ENCODE peak calls at places on chromosomes 16 and 17, in seven cellular contexts. N, A, Z, F, X, T and S are unnamed samples.

GRCh38 chr17:74921045-74921681 is 1.9 kb downstream of the USH1G start:
- DNase-seq in T (no peak), N (peak), X (no peak), Z (no peak), F (no peak), A (no peak), S (no peak)

GRCh38 chr17:7878234-7878633 is 10.4 kb upstream of the CHD3 start:
- DNase-seq in F (no peak), Z (no peak), T (no peak), A (no peak), X (no peak), N (no peak), S (no peak)

GRCh38 chr16:81444448-81445121 is at the start of gene CMIP:
- DNase-seq in X (peak), N (peak), A (peak), T (peak), Z (peak), F (peak), S (peak)

GRCh38 chr17:29549169-29549935 is 17.5 kb downstream of the ABHD15 start:
- DNase-seq in A (no peak), Z (no peak), N (no peak), X (peak), T (no peak), F (no peak), S (no peak)

GRCh38 chr17:58310511-58311428 is 17.8 kb downstream of the TSPOAP1 start:
- DNase-seq in Z (no peak), T (no peak), N (no peak), X (peak), A (no peak), F (no peak), S (peak)

GRCh38 chr16:51394401-51394800 is 243.3 kb upstream of the SALL1 start:
- DNase-seq in T (no peak), A (no peak), N (no peak), Z (no peak), X (no peak), F (no peak), S (no peak)

GRCh38 chr17:77363821-77364361 is 223.1 kb downstream of the SEC14L1 start:
- DNase-seq in X (peak), A (peak), T (no peak), Z (no peak), N (peak), F (no peak), S (no peak)

GRCh38 chr17:57440522-57441269 is 184.4 kb downstream of the MSI2 start:
- DNase-seq in T (peak), F (peak), Z (peak), X (peak), A (peak), N (peak), S (peak)

GRCh38 chr16:51198349-51198748 is 47.3 kb upstream of the SALL1 start:
- DNase-seq in T (no peak), Z (no peak), N (no peak), A (no peak), X (no peak), F (no peak), S (no peak)

GRCh38 chr17:49889500-49889899 is 41.6 kb upstream of the TAC4 start:
- DNase-seq in T (no peak), A (no peak), F (no peak), Z (no peak), N (no peak), X (no peak), S (no peak)

GRCh38 chr17:28343491-28343932 is 8.0 kb downstream of the TNFAIP1 start:
- DNase-seq in N (no peak), Z (no peak), A (no peak), T (no peak), X (no peak), F (no peak), S (no peak)

GRCh38 chr17:54948380-54948779 is 20.1 kb downstream of the COX11 start:
- DNase-seq in T (no peak), X (no peak), N (no peak), Z (peak), F (no peak), A (no peak), S (no peak)

GRCh38 chr16:54152362-54153239 is 134.0 kb downstream of the IRX3 start:
- DNase-seq in T (no peak), F (no peak), X (no peak), N (no peak), A (no peak), Z (no peak), S (no peak)

GRCh38 chr17:37358098-37358829 is 17.5 kb upstream of the C17orf78 start:
- DNase-seq in X (peak), N (peak), Z (peak), A (peak), T (no peak), F (peak), S (peak)

GRCh38 chr16:78522327-78522726 is 422.9 kb downstream of the WWOX start:
- DNase-seq in T (no peak), N (no peak), F (no peak), A (no peak), Z (no peak), X (no peak), S (no peak)

GRCh38 chr16:78528265-78528664 is 428.8 kb downstream of the WWOX start:
- DNase-seq in N (no peak), A (no peak), F (no peak), Z (no peak), T (no peak), X (no peak), S (no peak)

GRCh38 chr17:77619851-77620250 is 338.7 kb upstream of the TNRC6C start:
- DNase-seq in Z (peak), X (no peak), N (no peak), A (peak), T (no peak), F (no peak), S (no peak)

GRCh38 chr17:42266462-42266861 is 9.7 kb downstream of the STAT5B start:
- DNase-seq in N (no peak), Z (no peak), A (no peak), X (no peak), F (no peak), T (no peak), S (no peak)

GRCh38 chr17:70829876-70830275 is 660.5 kb downstream of the KCNJ2 start:
- DNase-seq in T (no peak), F (no peak), X (no peak), A (no peak), N (no peak), Z (no peak), S (no peak)

GRCh38 chr17:79354173-79354820 is 256.6 kb downstream of the RBFOX3 start:
- DNase-seq in T (no peak), A (no peak), F (no peak), X (no peak), N (no peak), Z (no peak), S (no peak)
- TF ChIP-seq EP300 in T (no peak), A (no peak), F (no peak), X (no peak), N (no peak), Z (no peak), S (no peak)

GRCh38 chr17:27265333-27265732 is 28.6 kb upstream of the WSB1 start:
- DNase-seq in F (no peak), Z (peak), N (no peak), A (no peak), T (no peak), X (no peak), S (no peak)
- TF ChIP-seq EP300 in F (no peak), Z (no peak), N (no peak), A (no peak), T (peak), X (no peak), S (no peak)

DNA sequence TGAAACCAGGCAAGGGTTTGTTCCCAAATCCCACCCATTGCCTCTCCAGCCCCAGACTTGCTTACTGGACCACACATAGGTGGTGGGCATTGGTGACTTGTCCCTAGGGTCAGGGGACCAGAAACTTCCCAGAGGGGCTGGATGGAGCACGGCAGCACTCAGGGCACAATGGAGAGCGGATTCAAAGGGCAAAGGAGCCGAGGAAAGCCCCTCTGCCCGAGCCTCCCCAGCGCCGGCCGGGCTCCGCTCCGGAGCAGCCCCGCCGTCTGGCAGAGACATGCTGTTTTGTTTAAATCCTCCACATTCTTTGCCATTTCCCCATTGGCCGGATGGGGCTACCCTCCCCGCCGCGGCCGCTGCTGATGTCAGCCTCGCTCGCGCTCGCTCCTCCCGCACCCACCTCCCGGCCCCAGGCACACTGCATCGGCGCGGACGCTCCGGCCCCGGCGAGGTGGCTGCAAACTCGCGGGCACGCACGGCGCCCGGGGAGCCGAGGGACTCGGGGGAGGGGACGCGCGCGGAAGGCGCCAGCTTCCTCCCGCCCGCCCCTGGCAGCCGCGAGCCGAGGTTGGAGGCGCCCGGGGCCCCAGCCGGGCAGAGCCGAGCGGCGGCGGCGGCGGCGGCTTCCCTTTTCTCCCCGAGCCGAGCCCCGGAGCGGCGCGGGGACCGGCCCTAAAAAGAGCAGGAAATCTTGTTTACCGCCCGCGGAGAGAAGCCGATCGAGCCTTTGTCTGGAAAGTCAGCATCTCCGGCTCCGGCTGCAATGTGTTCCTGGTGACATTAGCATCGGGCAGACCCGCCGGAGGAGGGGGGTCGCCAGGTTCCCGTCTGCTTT is at the start of gene PITPNC1:
- DNase-seq in T (peak), X (peak), Z (peak), A (peak), F (peak), N (peak), S (peak)
- TF ChIP-seq EP300 in T (peak), X (no peak), Z (no peak), A (no peak), F (no peak), N (no peak), S (no peak)

DNA sequence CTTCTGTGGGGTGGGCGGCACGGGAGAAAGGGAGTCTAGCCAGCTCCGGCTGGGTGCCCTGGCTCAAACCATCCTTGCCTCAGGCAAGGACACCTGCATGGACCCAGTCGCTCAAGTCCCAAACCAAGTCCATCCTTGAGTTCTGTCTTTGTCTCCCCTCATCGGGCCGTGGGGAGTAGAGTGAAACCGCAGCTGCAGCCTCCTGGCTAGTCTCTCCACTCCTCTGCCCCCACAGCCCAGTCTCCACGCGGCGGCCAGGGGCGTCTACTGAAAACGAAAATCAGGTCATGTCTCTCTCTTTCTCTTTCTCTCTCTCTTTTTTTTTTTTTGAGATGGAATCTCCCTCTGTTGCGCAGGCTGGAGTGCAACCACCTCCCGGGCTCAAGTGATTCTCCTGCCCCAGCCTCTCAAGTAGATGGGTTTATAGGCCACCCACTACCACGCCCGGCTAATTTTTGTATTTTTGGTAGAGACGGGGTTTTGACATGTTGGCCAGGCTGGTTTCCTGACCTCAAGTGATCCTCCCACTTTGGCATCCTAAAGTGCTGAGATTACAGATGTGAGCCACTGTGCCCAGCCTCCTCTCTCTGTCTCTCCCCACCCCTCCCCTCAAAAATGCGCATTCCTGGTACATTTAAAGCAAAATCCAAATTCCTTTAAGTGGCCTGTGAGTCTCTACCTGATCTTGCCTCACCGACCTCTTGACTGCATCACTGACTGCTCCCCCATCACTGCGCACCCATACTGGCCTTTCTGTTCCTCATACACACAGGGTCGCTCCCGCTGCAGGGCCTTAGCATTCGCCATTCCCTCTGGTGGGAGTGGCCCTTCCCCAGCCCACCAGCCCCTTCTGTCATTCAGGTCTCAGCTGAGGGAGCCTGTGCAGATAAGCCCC is 17.7 kb upstream of the RMI2 start:
- DNase-seq in T (no peak), F (peak), Z (no peak), X (no peak), A (no peak), N (no peak), S (no peak)
- TF ChIP-seq EP300 in T (no peak), F (no peak), Z (no peak), X (no peak), A (no peak), N (no peak), S (no peak)

DNA sequence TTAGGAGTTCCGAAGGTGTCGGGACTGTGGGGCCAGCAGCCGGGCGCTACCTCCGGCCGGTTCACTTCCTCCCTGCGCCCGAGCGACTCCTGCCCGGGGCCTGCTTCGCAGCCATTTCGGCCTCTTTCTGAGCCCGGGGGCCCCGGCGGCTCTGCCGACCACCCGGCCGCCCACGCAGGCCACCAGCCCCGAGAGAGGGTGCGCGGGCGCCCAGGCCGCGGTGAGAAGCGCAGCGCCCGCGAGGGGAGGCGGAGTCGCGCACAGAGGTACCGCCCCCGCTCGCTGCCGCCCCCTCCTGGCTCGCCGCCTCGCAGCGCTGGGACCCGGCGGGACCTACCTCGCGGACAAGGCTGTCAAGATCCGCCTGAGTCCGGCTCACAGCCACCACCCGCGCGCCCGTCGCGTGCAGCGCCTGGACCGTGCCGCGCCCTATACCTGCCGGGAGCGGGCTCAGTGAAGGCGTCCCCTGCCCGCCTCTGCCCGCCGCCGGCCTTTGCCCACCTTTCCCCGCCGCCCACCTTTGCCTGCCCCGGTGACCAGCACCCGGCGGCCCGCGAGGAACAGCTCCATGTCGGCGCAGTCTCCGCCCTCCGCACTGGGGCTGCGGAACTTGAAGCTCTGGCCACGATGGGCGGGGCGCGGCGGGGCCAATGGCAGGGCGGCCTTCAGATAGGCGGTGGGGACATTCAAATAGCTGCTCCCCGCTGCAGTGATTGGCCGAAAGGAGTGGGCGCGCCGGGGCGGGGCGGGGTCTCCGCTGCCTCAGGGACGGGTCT is at the start of gene DCXR:
- DNase-seq in Z (peak), F (peak), T (peak), A (peak), N (peak), X (peak), S (peak)
- TF ChIP-seq EP300 in Z (peak), F (no peak), T (peak), A (no peak), N (no peak), X (no peak), S (no peak)

DNA sequence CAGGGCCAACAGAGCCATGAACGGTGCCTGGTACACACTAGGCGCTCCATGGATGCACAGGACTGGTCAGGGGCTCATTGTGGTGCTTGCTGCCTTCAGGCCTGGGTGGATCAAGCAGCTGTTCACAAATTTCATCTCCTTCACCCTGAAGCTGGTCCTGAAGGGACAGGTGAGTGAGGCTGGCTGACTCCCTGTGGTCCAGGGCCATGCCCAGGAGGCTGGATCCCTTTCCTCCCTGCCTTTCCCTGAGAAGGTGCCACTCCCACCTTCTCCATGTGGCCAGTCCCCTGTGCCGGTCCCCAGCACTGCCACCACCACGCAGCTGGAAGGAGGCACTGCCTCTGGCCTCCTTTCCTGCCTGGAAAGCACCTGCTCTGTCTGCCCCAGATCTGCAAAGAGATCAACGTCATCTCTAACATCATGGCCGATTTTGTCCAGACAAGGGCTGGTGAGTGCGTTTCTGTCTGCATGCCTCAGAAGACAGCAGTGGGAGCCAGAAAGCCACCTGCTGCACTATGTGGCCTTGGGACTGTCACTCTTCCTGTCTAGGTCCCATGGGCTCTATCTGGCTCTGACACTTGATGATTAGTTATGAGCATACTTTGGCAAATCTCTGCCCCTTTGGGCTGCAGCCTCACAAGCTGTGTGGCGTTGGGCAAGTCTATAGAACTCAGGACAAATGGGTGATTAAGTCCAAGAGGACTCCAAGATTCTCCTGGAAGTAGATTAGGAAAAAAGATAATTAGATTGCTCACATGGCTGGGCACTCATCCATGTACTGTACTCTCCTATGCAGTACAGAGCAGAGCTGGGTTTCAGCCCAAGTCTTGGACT is 9.4 kb downstream of the CETP start:
- DNase-seq in Z (no peak), A (no peak), F (no peak), X (no peak), T (no peak), N (no peak), S (no peak)
- TF ChIP-seq EP300 in Z (no peak), A (no peak), F (no peak), X (no peak), T (no peak), N (no peak), S (no peak)

GRCh38 chr17:38560503-38561318 is 45.0 kb downstream of the SRCIN1 start:
- DNase-seq in Z (no peak), T (no peak), F (no peak), A (no peak), X (no peak), N (no peak), S (no peak)

GRCh38 chr17:38558751-38559024 is 47.1 kb downstream of the SRCIN1 start:
- DNase-seq in T (no peak), N (no peak), A (no peak), Z (peak), X (no peak), F (no peak), S (no peak)

GRCh38 chr17:38557836-38558750 is 47.7 kb downstream of the SRCIN1 start:
- DNase-seq in X (peak), T (peak), N (peak), Z (peak), A (peak), F (peak), S (peak)

GRCh38 chr17:38559880-38560230 is 45.9 kb downstream of the SRCIN1 start:
- DNase-seq in N (no peak), A (no peak), T (no peak), F (no peak), Z (no peak), X (no peak), S (no peak)

GRCh38 chr17:38559025-38559879 is 46.5 kb downstream of the SRCIN1 start:
- DNase-seq in Z (peak), T (peak), N (peak), X (no peak), F (peak), A (peak), S (peak)
- TF ChIP-seq EP300 in Z (no peak), T (no peak), N (no peak), X (no peak), F (no peak), A (no peak), S (no peak)

GRCh38 chr17:1716076-1716911 is 6.1 kb upstream of the TLCD2 start:
- DNase-seq in N (peak), Z (peak), F (peak), T (peak), X (peak), A (peak), S (peak)
- TF ChIP-seq EP300 in N (peak), Z (no peak), F (no peak), T (peak), X (no peak), A (no peak), S (peak)